ENCODE peak calls at places on chromosomes 4 and X, in five cellular contexts. L is ovary; T is CD4-positive, CD25-positive, alpha-beta regulatory T cell; W is uterus; H is mesenchymal stem cell. V is an unnamed sample.

GRCh38 chr4:187085339-187085738 is 361.7 kb upstream of the FAT1 start:
- DNase-seq in L (no peak), T (no peak), W (no peak), H (no peak), V (no peak)

GRCh38 chr4:85611661-85612060 is 136.7 kb downstream of the ARHGAP24 start:
- DNase-seq in L (no peak), T (no peak), W (no peak), H (no peak), V (no peak)

GRCh38 chr4:42302348-42302747 is 94.9 kb upstream of the SHISA3 start:
- DNase-seq in L (no peak), T (no peak), W (no peak), H (peak; percentile 32), V (peak; percentile 30)

GRCh38 chr4:14221176-14221575 is 593.7 kb upstream of the BOD1L1 start:
- DNase-seq in L (no peak), T (no peak), W (no peak), H (no peak), V (peak; percentile 27)

GRCh38 chrX:41561045-41561444 is 113.9 kb downstream of the NYX start:
- DNase-seq in L (no peak), T (peak; percentile 31), W (no peak), H (peak; percentile 91), V (peak; percentile 85)

GRCh38 chrX:71621644-71622346 is 3.5 kb upstream of the CXCR3 start:
- DNase-seq in L (no peak), T (no peak), W (no peak), H (no peak), V (peak; percentile 56)

GRCh38 chrX:48945517-48946348 is 11.7 kb downstream of the OTUD5 start:
- DNase-seq in L (peak; percentile 50), T (peak; percentile 71), W (peak; percentile 35), H (peak; percentile 61), V (peak; percentile 68)

GRCh38 chrX:34146906-34147305 is 14.8 kb upstream of the FAM47A start:
- DNase-seq in L (no peak), T (no peak), W (no peak), H (no peak), V (no peak)

GRCh38 chrX:44314855-44315254 is 28.6 kb downstream of the EFHC2 start:
- DNase-seq in L (no peak), T (no peak), W (no peak), H (no peak), V (no peak)

GRCh38 chrX:40202456-40202855 is 104.7 kb upstream of the BCOR start:
- DNase-seq in L (no peak), T (no peak), W (no peak), H (no peak), V (no peak)

GRCh38 chr4:173121044-173121685 is 47.4 kb upstream of the GALNT7 start:
- DNase-seq in L (no peak), T (no peak), W (no peak), H (peak; percentile 31), V (peak; percentile 20)

GRCh38 chr4:18538121-18538520 is 516.6 kb upstream of the LCORL start:
- DNase-seq in L (no peak), T (no peak), W (no peak), H (no peak), V (no peak)

GRCh38 chr4:121711263-121712000 is 14.7 kb upstream of the ANXA5 start:
- DNase-seq in L (peak; percentile 90), T (no peak), W (peak; percentile 92), H (peak; percentile 96), V (peak; percentile 99)

GRCh38 chr4:187070740-187071139 is 347.1 kb upstream of the FAT1 start:
- DNase-seq in L (no peak), T (no peak), W (no peak), H (no peak), V (no peak)

GRCh38 chrX:13128104-13128503 is 83.7 kb upstream of the FAM9C start:
- DNase-seq in L (no peak), T (no peak), W (no peak), H (peak; percentile 50), V (peak; percentile 58)

GRCh38 chrX:8849945-8850344 is 48.8 kb upstream of the FAM9A start:
- DNase-seq in L (no peak), T (no peak), W (no peak), H (no peak), V (no peak)

GRCh38 chr4:24970191-24970590 is 57.3 kb upstream of the CCDC149 start:
- DNase-seq in L (no peak), T (no peak), W (no peak), H (no peak), V (no peak)

GRCh38 chr4:5615496-5616075 is 92.8 kb downstream of the EVC2 start:
- DNase-seq in L (no peak), T (no peak), W (no peak), H (no peak), V (no peak)

GRCh38 chr4:121192500-121192899 is 28.4 kb upstream of the TNIP3 start:
- DNase-seq in L (no peak), T (peak; percentile 50), W (no peak), H (peak; percentile 50), V (peak; percentile 73)

GRCh38 chr4:106238819-106239420 is 77.1 kb downstream of the TBCK start:
- DNase-seq in L (no peak), T (peak; percentile 10), W (no peak), H (peak; percentile 60), V (peak; percentile 59)

GRCh38 chrX:40314070-40314469 is 216.3 kb upstream of the BCOR start:
- DNase-seq in L (no peak), T (no peak), W (no peak), H (no peak), V (no peak)

DNA sequence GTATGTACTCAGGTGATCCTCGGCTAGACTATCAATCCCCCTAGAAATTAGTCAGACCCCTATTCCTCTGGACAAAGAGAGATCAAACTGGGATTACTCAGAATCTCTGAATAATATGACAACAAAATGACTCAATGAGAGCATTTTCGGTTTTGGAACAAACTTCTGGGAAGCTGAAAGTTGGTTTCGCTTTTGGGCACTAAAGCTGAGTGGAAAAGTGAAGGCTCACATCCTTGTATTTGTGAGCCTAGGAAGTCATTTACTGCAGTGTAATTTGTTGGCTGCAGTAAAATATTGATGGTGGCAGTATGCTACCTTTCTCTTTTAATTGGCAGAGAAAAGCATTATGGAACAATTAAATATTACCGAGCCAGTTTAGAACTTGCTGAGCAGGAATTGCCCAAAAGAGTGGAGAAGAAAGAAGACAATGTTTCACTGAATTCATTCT is 69.4 kb downstream of the AGTR2 start:
- DNase-seq in L (no peak), T (no peak), W (no peak), H (peak; percentile 2), V (peak; percentile 69)
- H3K27ac ChIP-seq in L (no peak overlapping the region), T (no peak overlapping the region), W (no peak overlapping the region), H (no peak overlapping the region), V (peak overlapping the region; percentile 56)

GRCh38 chr4:26884486-26884988 is 23.9 kb downstream of the STIM2 start:
- DNase-seq in L (no peak), T (peak; percentile 57), W (no peak), H (no peak), V (no peak)
- H3K27ac ChIP-seq in L (no peak overlapping the region), T (peak overlapping the region; percentile 93), W (no peak overlapping the region), H (no peak overlapping the region), V (no peak overlapping the region)

DNA sequence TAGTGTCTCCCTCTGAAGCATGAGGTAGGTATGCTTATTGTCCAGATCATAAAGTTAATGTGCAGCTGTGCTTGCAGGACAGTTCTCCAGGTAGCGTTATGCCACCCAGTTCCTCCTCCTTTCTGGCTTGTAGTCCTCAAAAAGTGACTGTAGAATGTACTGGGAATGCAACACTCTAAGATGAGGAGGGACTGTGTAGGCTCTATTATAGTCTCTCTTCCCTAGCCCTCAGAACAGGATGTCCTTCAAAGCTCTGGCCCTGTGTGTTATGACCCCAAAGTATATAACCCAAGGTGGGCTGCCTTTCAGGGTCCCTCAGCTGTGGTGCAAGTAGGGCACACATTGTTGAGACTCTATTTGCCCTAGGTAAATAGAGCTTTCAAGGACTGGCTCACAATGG is 20.8 kb upstream of the MANBA start:
- DNase-seq in L (no peak), T (no peak), W (no peak), H (no peak), V (no peak)
- H3K27ac ChIP-seq in L (no peak overlapping the region), T (no peak overlapping the region), W (no peak overlapping the region), H (no peak overlapping the region), V (no peak overlapping the region)

GRCh38 chr4:110200673-110201072 is 2.3 kb upstream of the ELOVL6 start:
- DNase-seq in L (no peak), T (no peak), W (no peak), H (no peak), V (no peak)

GRCh38 chr4:110198472-110199419 is at the start of gene ELOVL6:
- DNase-seq in L (peak; percentile 61), T (peak; percentile 9), W (peak; percentile 66), H (peak; percentile 90), V (peak; percentile 84)

GRCh38 chr4:110197421-110198398 is 705 bp downstream of the ELOVL6 start:
- DNase-seq in L (peak; percentile 58), T (peak; percentile 30), W (peak; percentile 39), H (peak; percentile 68), V (peak; percentile 65)

GRCh38 chr4:110202024-110202423 is 3.6 kb upstream of the ELOVL6 start:
- DNase-seq in L (no peak), T (no peak), W (no peak), H (no peak), V (no peak)

DNA sequence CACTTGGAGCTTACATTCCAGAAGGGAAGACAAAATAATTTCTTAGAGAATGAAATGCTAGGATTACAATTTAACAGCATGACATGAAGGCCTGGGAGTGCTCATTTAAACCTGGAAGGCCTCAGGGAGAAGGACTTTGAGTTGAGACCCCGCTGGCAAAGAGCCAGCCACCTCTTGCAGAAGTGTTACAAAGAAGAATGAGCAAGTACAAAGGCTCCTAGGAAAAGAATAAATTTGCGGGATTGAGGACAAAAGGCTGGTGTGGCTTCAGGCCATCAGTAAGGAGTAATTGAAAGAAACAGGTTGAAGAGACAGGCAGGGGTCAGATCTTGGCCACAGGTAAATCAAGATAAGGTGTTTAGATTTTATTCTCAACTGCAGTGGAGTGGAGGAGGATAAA is 3.1 kb upstream of the ELOVL6 start:
- DNase-seq in L (no peak), T (no peak), W (no peak), H (no peak), V (no peak)
- H3K27ac ChIP-seq in L (no peak overlapping the region), T (no peak overlapping the region), W (no peak overlapping the region), H (no peak overlapping the region), V (no peak overlapping the region)

V was measured in GM23248.